ENCODE peak calls at places on chromosomes 1 and 21, in six cellular contexts. O is fibroblast of pulmonary artery, G is tibial nerve, I is GM20000, P is left ventricle myocardium inferior, Z is cardiac fibroblast. T is an unnamed sample.

GRCh38 chr1:26861286-26861701 is 1.7 kb upstream of the SFN start:
- DNase-seq in Z (peak; percentile 46), G (no peak), P (no peak), O (peak; percentile 29), I (no peak), T (peak; percentile 91)

GRCh38 chr1:149936992-149937705 is 470 bp upstream of the MTMR11 start:
- DNase-seq in P (no peak), Z (peak; percentile 60), I (no peak), O (peak; percentile 45), G (no peak), T (peak; percentile 96)

GRCh38 chr1:112706505-112707216 is at the start of gene RHOC:
- DNase-seq in O (peak; percentile 42), Z (peak; percentile 36), I (peak; percentile 95), G (peak; percentile 41), P (peak; percentile 80), T (peak; percentile 30)

GRCh38 chr1:233487415-233487814 is 126.5 kb upstream of the KCNK1 start:
- DNase-seq in Z (no peak), I (no peak), G (no peak), P (no peak), O (no peak), T (no peak)

GRCh38 chr1:224852901-224853568 is 76.4 kb upstream of the DNAH14 start:
- DNase-seq in G (no peak), P (no peak), Z (peak; percentile 78), O (peak; percentile 82), I (peak; percentile 26), T (peak; percentile 81)

GRCh38 chr1:24910751-24911650 is 19.1 kb downstream of the RUNX3 start:
- DNase-seq in G (no peak), O (no peak), I (no peak), Z (peak; percentile 41), P (no peak), T (peak; percentile 34)

GRCh38 chr1:199789141-199789540 is 238.4 kb upstream of the NR5A2 start:
- DNase-seq in P (no peak), I (no peak), O (no peak), G (no peak), Z (no peak), T (no peak)

GRCh38 chr21:37427221-37427620 is 60.6 kb downstream of the DYRK1A start:
- DNase-seq in P (no peak), I (no peak), Z (no peak), O (no peak), G (no peak), T (no peak)

GRCh38 chr1:56788588-56788987 is 30.6 kb downstream of the FYB2 start:
- DNase-seq in G (no peak), O (peak; percentile 36), Z (peak; percentile 4), P (peak; percentile 47), I (no peak), T (no peak)

GRCh38 chr1:49448200-49448599 is 575.6 kb downstream of the AGBL4 start:
- DNase-seq in Z (no peak), P (no peak), I (no peak), O (no peak), G (no peak), T (no peak)

GRCh38 chr1:112395832-112396667 is at the start of gene CTTNBP2NL:
- DNase-seq in I (peak; percentile 88), Z (peak; percentile 93), O (peak; percentile 94), G (peak; percentile 96), P (peak; percentile 98), T (peak; percentile 97)

GRCh38 chr1:235415008-235415904 is 48.0 kb downstream of the TBCE start:
- DNase-seq in G (peak; percentile 28), Z (peak; percentile 87), I (peak; percentile 79), P (peak; percentile 42), O (peak; percentile 87), T (peak; percentile 88)

GRCh38 chr1:199742547-199742946 is 285.0 kb upstream of the NR5A2 start:
- DNase-seq in I (no peak), G (no peak), O (peak; percentile 95), Z (peak; percentile 91), P (no peak), T (peak; percentile 96)

GRCh38 chr1:240417317-240417716 is 194.6 kb downstream of the GREM2 start:
- DNase-seq in Z (peak; percentile 17), P (no peak), G (no peak), O (no peak), I (no peak), T (peak; percentile 51)

GRCh38 chr1:213326666-213327317 is 275.8 kb downstream of the RPS6KC1 start:
- DNase-seq in I (no peak), O (peak; percentile 74), G (peak; percentile 21), Z (peak; percentile 56), P (peak; percentile 48), T (peak; percentile 84)

GRCh38 chr1:227942021-227942715 is 5.6 kb downstream of the WNT9A start:
- DNase-seq in P (no peak), Z (no peak), O (no peak), I (no peak), G (peak; percentile 12), T (no peak)

GRCh38 chr1:204051258-204051657 is 21.7 kb upstream of the SOX13 start:
- DNase-seq in P (no peak), O (no peak), Z (no peak), I (no peak), G (no peak), T (no peak)

GRCh38 chr1:221845650-221846371 is 103.9 kb upstream of the DUSP10 start:
- DNase-seq in P (no peak), G (no peak), Z (peak; percentile 89), O (peak; percentile 79), I (no peak), T (peak; percentile 97)

GRCh38 chr1:31866450-31866801 is 50.6 kb upstream of the SPOCD1 start:
- DNase-seq in G (no peak), O (no peak), Z (no peak), P (no peak), I (peak; percentile 64), T (no peak)

GRCh38 chr1:110307239-110307974 is 31.8 kb upstream of the RBM15 start:
- DNase-seq in I (no peak), P (no peak), O (no peak), Z (peak; percentile 16), G (no peak), T (no peak)

GRCh38 chr1:147086129-147086528 is 86.1 kb downstream of the PRKAB2 start:
- DNase-seq in I (no peak), P (no peak), Z (no peak), O (no peak), G (no peak), T (no peak)

GRCh38 chr1:62727656-62728396 is 39.6 kb upstream of the DOCK7 start:
- DNase-seq in Z (no peak), G (no peak), P (no peak), I (no peak), O (no peak), T (no peak)

DNA sequence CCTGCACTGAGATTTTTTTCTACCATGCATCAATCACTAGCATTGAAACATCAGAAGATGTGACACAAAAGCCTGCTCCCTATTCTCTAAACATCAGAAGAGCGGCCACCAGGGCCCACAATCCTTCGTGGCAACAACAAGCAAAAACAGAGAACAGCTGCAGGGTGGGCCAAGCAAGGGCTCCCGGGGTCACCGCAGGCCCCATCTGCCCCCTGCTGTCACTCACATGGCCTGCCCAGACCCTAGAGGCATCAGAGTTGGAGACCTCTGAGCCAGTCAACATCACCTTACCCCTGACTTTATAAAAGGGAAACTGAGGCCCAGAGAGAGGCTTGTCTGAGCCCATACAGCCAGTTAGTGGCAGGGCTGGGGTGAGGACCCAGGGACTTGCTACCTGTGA is 1.8 kb downstream of the LAPTM5 start:
- DNase-seq in P (no peak), G (no peak), I (no peak), Z (no peak), O (no peak), T (no peak)
- TF ChIP-seq CTCF in P (no peak), G (no peak), I (peak; percentile 2), Z (no peak), O (no peak), T (no peak)

GRCh38 chr21:18228060-18228739 is 16.4 kb upstream of the CHODL start:
- DNase-seq in G (no peak), I (no peak), O (no peak), Z (no peak), P (no peak), T (no peak)
- TF ChIP-seq CTCF in G (no peak), I (no peak), O (no peak), Z (no peak), P (no peak), T (no peak)

GRCh38 chr21:44529011-44529421 is 11.0 kb downstream of the KRTAP10-1 start:
- DNase-seq in O (no peak), Z (no peak), I (no peak), G (no peak), P (peak; percentile 4), T (no peak)

GRCh38 chr21:44527156-44527982 is 12.6 kb downstream of the KRTAP10-1 start:
- DNase-seq in I (no peak), Z (no peak), G (no peak), P (peak; percentile 1), O (no peak), T (no peak)

GRCh38 chr21:44528634-44528995 is 11.4 kb downstream of the KRTAP10-1 start:
- DNase-seq in P (no peak), Z (no peak), G (no peak), I (no peak), O (no peak), T (no peak)

GRCh38 chr21:44529503-44530125 is 10.4 kb downstream of the KRTAP10-1 start:
- DNase-seq in P (peak; percentile 6), I (no peak), Z (no peak), O (no peak), G (no peak), T (no peak)

DNA sequence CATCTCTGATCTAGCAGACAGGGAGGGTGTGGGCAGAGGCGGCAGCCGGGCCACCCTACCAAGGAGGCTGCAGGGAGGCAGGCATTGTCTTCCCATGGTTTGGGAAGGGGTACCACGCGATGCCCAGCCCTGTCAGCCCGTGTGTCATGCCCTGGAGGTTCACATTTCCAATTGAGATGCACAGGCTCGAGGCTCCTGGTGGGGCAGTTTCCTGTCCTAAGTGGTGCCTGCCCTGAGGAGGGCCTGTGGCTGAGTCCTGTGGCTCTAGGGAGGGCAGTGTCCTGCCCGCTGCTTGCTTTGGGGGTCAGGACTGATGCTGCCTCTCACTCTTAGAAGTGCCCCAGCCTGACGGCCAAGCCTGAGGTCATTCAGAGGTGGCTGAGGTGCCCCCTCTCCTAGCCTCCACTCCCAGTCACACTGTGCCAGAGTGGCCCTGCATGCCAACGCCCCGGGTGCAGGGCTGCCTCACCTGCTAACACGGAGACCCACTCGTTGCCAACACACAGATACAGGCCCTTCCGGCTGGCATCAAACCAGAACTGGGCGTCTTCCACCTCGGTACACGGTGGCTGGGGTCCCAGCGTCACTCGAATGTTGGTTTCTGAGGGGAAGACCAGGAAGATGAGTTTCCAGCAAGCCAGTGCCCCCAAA is 11.9 kb downstream of the KRTAP10-1 start:
- DNase-seq in I (no peak), Z (no peak), P (peak; percentile 6), O (no peak), G (no peak), T (no peak)
- TF ChIP-seq CTCF in I (no peak), Z (no peak), P (no peak), O (no peak), G (no peak), T (no peak)

DNA sequence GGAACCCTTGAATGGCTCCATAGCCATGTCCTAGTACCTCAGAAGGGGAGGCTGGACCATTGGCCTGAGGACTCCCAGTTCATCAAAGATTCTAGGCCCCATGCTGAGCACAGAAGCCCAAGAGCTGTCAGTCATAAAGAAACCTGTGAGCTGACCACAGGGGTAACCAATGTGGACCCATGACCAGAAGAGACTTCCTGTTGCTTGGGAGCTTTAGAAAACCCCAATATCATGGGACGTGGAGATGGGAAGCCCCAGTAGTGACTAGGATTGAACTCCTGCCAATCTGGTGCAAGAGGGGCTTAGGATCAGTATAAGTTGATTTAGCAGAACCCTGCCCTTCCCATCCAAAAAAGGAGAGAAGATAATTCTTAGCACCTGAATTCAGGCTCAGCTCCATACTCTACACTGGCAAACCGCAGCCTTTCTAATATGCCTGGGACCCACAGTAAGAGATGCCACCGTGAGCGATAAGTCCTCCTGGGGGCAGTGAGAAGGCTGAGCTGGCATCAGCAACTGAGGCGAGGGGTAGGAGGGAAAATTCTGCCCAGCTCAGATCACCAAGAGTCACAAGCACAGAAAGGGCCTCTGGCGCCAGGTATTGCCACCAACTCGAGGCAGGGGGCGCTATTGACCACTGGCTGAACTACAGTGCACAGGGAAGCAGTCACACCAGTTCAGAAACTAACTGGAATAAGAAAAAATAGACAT is 108.9 kb downstream of the CAPN8 start:
- DNase-seq in G (no peak), O (peak; percentile 21), P (no peak), Z (peak; percentile 26), I (peak; percentile 43), T (peak; percentile 87)
- TF ChIP-seq CTCF in G (peak; percentile 40), O (peak; percentile 52), P (peak; percentile 34), Z (peak; percentile 64), I (peak; percentile 57), T (peak; percentile 97)

T was measured in MCF 10A.